ENCODE peak calls at places on chromosomes 2 and 18, in four cellular contexts. One of them, this sample, is unnamed.
A peak's percentile ranks its signal among the peaks of the same experiment; 100 is the strongest.

GRCh38 chr18:69558088-69558487 is 157.4 kb downstream of the DOK6 start:
- DNase-seq in GM12878: no peak
- DNase-seq in astrocyte: no peak
- DNase-seq in fibroblast of lung: no peak
- DNase-seq in this sample: no peak

GRCh38 chr2:207332473-207333212 is 166.9 kb upstream of the KLF7 start:
- DNase-seq in fibroblast of lung: no peak
- DNase-seq in astrocyte: no peak
- DNase-seq in GM12878: no peak
- DNase-seq in this sample: no peak

GRCh38 chr2:190804182-190804795 is 76.3 kb upstream of the GLS start:
- DNase-seq in astrocyte: no peak
- DNase-seq in fibroblast of lung: peak; percentile 21
- DNase-seq in GM12878: no peak
- DNase-seq in this sample: no peak

GRCh38 chr2:148674063-148675020 is 29.8 kb downstream of the EPC2 start:
- DNase-seq in astrocyte: no peak
- DNase-seq in GM12878: no peak
- DNase-seq in fibroblast of lung: peak; percentile 37
- DNase-seq in this sample: peak; percentile 62

GRCh38 chr2:96214554-96214953 is 5.9 kb upstream of the STARD7 start:
- DNase-seq in fibroblast of lung: no peak
- DNase-seq in astrocyte: no peak
- DNase-seq in GM12878: no peak
- DNase-seq in this sample: no peak

GRCh38 chr2:216653931-216654365 is 20.7 kb downstream of the IGFBP2 start:
- DNase-seq in GM12878: no peak
- DNase-seq in astrocyte: no peak
- DNase-seq in fibroblast of lung: peak; percentile 45
- DNase-seq in this sample: no peak

GRCh38 chr18:26813043-26813442 is 52.5 kb downstream of the AQP4 start:
- DNase-seq in GM12878: peak; percentile 16
- DNase-seq in astrocyte: peak; percentile 3
- DNase-seq in fibroblast of lung: peak; percentile 3
- DNase-seq in this sample: peak; percentile 66

GRCh38 chr2:144430722-144431163 is 89.2 kb downstream of the ZEB2 start:
- DNase-seq in GM12878: peak; percentile 38
- DNase-seq in astrocyte: peak; percentile 74
- DNase-seq in fibroblast of lung: peak; percentile 74
- DNase-seq in this sample: no peak

GRCh38 chr2:26429779-26430654 is 28.3 kb downstream of the DRC1 start:
- DNase-seq in GM12878: no peak
- DNase-seq in fibroblast of lung: peak; percentile 16
- DNase-seq in astrocyte: peak; percentile 12
- DNase-seq in this sample: no peak

GRCh38 chr2:239716536-239717318 is 308.4 kb downstream of the NDUFA10 start:
- DNase-seq in fibroblast of lung: no peak
- DNase-seq in GM12878: no peak
- DNase-seq in astrocyte: no peak
- DNase-seq in this sample: no peak

GRCh38 chr18:42925036-42925435 is 190.4 kb downstream of the RIT2 start:
- DNase-seq in GM12878: no peak
- DNase-seq in fibroblast of lung: no peak
- DNase-seq in astrocyte: no peak
- DNase-seq in this sample: no peak

GRCh38 chr18:49135871-49136270 is 185.1 kb upstream of the SMAD7 start:
- DNase-seq in GM12878: no peak
- DNase-seq in astrocyte: peak; percentile 22
- DNase-seq in fibroblast of lung: peak; percentile 34
- DNase-seq in this sample: no peak

GRCh38 chr2:181949047-181949446 is 36.6 kb upstream of the PPP1R1C start:
- DNase-seq in GM12878: no peak
- DNase-seq in fibroblast of lung: peak; percentile 70
- DNase-seq in astrocyte: peak; percentile 60
- DNase-seq in this sample: no peak

GRCh38 chr2:151976945-151977353 is 121.9 kb downstream of the CACNB4 start:
- DNase-seq in astrocyte: no peak
- DNase-seq in fibroblast of lung: no peak
- DNase-seq in GM12878: peak; percentile 40
- DNase-seq in this sample: no peak

GRCh38 chr18:39647627-39648502 is 2082.3 kb upstream of the CELF4 start:
- DNase-seq in GM12878: no peak
- DNase-seq in astrocyte: peak; percentile 93
- DNase-seq in fibroblast of lung: peak; percentile 93
- DNase-seq in this sample: no peak

GRCh38 chr2:234324151-234324550 is 172.7 kb downstream of the ARL4C start:
- DNase-seq in astrocyte: no peak
- DNase-seq in GM12878: no peak
- DNase-seq in fibroblast of lung: no peak
- DNase-seq in this sample: no peak

GRCh38 chr2:160493227-160494028 is at the start of gene RBMS1:
- DNase-seq in astrocyte: peak; percentile 46
- DNase-seq in fibroblast of lung: peak; percentile 68
- DNase-seq in GM12878: no peak
- DNase-seq in this sample: peak; percentile 84

GRCh38 chr2:120988051-120988707 is 252.5 kb downstream of the GLI2 start:
- DNase-seq in astrocyte: no peak
- DNase-seq in GM12878: no peak
- DNase-seq in fibroblast of lung: no peak
- DNase-seq in this sample: no peak

GRCh38 chr2:10497797-10498251 is 49.7 kb upstream of the ODC1 start:
- DNase-seq in astrocyte: peak; percentile 79
- DNase-seq in GM12878: no peak
- DNase-seq in fibroblast of lung: peak; percentile 86
- DNase-seq in this sample: no peak

GRCh38 chr18:1511619-1512311 is 607.1 kb downstream of the ADCYAP1 start:
- DNase-seq in fibroblast of lung: no peak
- DNase-seq in astrocyte: no peak
- DNase-seq in GM12878: no peak
- DNase-seq in this sample: no peak

GRCh38 chr18:1510542-1511179 is 606.0 kb downstream of the ADCYAP1 start:
- DNase-seq in fibroblast of lung: no peak
- DNase-seq in astrocyte: no peak
- DNase-seq in GM12878: no peak
- DNase-seq in this sample: no peak

DNA sequence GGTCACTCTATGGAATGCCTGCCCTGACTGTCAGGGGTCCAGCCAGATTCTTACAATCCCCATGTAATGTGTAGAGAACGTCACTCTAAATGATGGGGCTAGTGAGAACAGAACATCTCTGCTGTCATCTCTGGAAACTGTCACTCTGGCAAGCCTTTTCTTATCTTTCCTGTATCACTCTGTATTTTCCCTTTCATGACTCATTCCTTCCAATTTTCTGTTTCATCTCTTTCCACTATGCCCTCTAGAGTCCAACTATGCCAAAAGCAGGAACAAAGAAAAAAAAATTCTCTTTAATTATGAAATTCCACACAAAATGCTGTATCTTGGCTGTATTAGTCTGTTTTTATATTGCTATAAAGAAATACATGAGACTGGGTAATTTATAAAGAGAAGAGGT is 608.8 kb downstream of the ADCYAP1 start:
- DNase-seq in fibroblast of lung: no peak
- DNase-seq in astrocyte: no peak
- DNase-seq in GM12878: no peak
- DNase-seq in this sample: no peak
- TF ChIP-seq CTCF in fibroblast of lung: no peak
- TF ChIP-seq CTCF in astrocyte: peak; percentile 13
- TF ChIP-seq CTCF in GM12878: no peak
- TF ChIP-seq CTCF in this sample: peak; percentile 9

GRCh38 chr2:175180701-175181103 is 808 bp downstream of the ATP5MC3 start:
- DNase-seq in GM12878: no peak
- DNase-seq in fibroblast of lung: peak; percentile 58
- DNase-seq in astrocyte: peak; percentile 49
- DNase-seq in this sample: no peak

GRCh38 chr2:175181104-175181876 is at the start of gene ATP5MC3:
- DNase-seq in astrocyte: peak; percentile 82
- DNase-seq in GM12878: peak; percentile 91
- DNase-seq in fibroblast of lung: peak; percentile 91
- DNase-seq in this sample: peak; percentile 95

GRCh38 chr2:175183674-175184073 is 2.2 kb upstream of the ATP5MC3 start:
- DNase-seq in astrocyte: no peak
- DNase-seq in GM12878: no peak
- DNase-seq in fibroblast of lung: no peak
- DNase-seq in this sample: no peak

GRCh38 chr2:175176624-175177023 is 4.9 kb downstream of the ATP5MC3 start:
- DNase-seq in fibroblast of lung: no peak
- DNase-seq in GM12878: no peak
- DNase-seq in astrocyte: no peak
- DNase-seq in this sample: no peak

DNA sequence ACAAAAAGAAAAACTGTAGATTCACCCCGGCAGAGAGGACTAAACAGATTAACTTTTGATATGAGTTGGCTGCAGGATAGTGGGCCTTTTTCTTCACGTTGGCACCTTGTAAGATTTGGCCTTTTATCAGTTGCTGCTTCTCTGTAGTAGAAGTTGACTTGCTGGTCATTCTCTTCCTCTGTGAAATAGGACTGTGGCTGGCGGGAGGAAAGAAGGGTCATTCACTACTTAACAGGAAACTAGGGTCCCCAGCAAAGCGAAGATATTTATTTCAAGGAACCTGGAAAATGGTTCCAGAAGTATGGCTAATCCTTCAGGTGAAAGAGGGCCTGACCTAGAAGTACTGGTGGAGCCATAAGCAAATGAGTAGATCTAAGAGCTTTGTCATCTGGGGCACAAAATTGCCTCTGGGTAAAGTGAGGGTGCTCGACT is 383 bp upstream of the ATP5MC3 start:
- DNase-seq in GM12878: no peak
- DNase-seq in fibroblast of lung: no peak
- DNase-seq in astrocyte: no peak
- DNase-seq in this sample: no peak
- H3K9ac ChIP-seq in GM12878: peak overlapping the region; percentile 80
- H3K9ac ChIP-seq in fibroblast of lung: no peak overlapping the region
- H3K9ac ChIP-seq in astrocyte: peak overlapping the region; percentile 96
- H3K9ac ChIP-seq in this sample: no peak overlapping the region

DNA sequence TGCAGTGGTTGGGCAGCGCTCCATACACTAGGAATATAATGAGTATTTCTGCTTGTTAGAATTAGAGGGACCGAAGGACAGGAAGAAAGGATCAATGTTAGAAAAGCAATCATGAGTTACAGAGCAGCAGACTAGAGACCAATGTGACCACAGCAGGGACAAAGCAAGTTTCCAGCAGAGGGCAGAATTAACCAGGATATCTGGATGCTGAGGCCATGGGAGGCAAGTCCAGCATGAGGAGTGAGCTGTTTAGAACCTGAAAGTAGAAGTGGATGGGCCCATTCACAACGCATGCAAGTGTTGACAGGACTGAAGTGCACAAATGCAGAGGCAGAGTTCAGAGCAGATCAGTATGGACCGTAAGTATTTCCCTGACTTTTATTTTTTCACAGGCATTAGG is 910.4 kb upstream of the GYPC start:
- DNase-seq in astrocyte: no peak
- DNase-seq in GM12878: peak; percentile 11
- DNase-seq in fibroblast of lung: no peak
- DNase-seq in this sample: peak; percentile 83
- TF ChIP-seq CTCF in astrocyte: peak; percentile 15
- TF ChIP-seq CTCF in GM12878: no peak
- TF ChIP-seq CTCF in fibroblast of lung: no peak
- TF ChIP-seq CTCF in this sample: peak; percentile 70

GRCh38 chr2:102107741-102108070 is 34.8 kb upstream of the IL1R1 start:
- DNase-seq in GM12878: peak; percentile 33
- DNase-seq in fibroblast of lung: peak; percentile 82
- DNase-seq in astrocyte: peak; percentile 80
- DNase-seq in this sample: no peak
- H3K9ac ChIP-seq in GM12878: no peak overlapping the region
- H3K9ac ChIP-seq in fibroblast of lung: no peak overlapping the region
- H3K9ac ChIP-seq in astrocyte: no peak overlapping the region
- H3K9ac ChIP-seq in this sample: no peak overlapping the region

GRCh38 chr2:100992262-100992661 is 9.8 kb upstream of the RPL31 start:
- DNase-seq in GM12878: no peak
- DNase-seq in fibroblast of lung: no peak
- DNase-seq in astrocyte: no peak
- DNase-seq in this sample: no peak
- TF ChIP-seq CTCF in GM12878: no peak
- TF ChIP-seq CTCF in fibroblast of lung: no peak
- TF ChIP-seq CTCF in astrocyte: no peak
- TF ChIP-seq CTCF in this sample: no peak

DNA sequence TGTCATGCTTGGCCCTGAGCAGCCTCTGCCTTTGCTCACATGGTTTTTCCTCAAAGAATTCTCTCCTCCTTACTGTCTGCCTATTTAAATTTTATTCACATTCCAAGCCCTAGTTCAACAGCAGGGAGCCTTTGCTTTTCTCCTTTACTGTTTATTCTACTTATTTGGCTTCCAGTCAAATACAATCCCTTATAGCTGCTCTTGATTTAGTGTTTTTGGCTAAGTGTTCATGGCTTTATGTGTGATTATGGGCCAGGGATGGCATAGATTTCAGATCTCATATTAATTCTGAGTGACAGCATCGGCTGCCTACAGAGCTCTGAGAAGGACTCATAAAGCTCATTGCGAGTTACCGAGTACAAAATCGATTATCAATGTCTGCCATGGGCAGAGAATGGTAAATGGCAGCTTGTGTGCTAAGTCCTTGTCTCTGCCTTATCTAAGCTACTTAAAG is 106.7 kb downstream of the METTL8 start:
- DNase-seq in astrocyte: no peak
- DNase-seq in fibroblast of lung: peak; percentile 17
- DNase-seq in GM12878: no peak
- DNase-seq in this sample: no peak
- H3K9ac ChIP-seq in astrocyte: no peak overlapping the region
- H3K9ac ChIP-seq in fibroblast of lung: no peak overlapping the region
- H3K9ac ChIP-seq in GM12878: peak overlapping the region; percentile 19
- H3K9ac ChIP-seq in this sample: no peak overlapping the region

DNA sequence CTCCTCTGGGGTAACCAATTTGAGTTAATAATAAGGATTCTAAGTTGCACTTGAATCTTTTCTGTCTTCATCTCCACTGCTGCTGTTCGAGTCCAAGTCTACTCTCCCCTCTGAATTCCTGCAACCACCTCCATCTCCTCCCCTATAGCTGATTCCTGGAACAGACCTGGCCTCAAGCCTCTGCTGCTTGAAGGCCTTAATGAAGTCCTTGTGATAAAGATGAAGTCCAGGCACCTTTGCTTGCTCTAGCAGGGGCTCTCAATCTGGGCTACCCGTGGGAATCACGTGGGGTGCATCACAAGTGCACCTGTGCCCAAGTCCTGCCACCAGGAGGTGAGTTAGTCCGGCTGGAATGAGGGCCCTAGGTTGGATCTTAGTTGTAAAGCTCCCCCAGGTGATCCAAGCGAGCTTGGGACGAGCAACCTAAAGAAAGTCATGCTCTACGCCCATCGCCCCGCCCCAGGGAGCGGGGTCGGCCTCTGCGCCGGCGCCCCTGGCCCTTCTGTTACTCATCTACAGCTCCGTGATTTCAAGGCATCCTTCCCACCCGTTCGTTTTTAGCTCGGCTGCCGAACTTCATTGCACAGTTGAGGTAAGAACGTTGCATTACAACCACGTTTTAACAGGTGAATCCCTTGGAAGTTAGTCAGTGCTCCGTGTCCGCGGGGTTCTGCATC is 905 bp upstream of the IAH1 start:
- DNase-seq in astrocyte: no peak
- DNase-seq in fibroblast of lung: no peak
- DNase-seq in GM12878: no peak
- DNase-seq in this sample: peak; percentile 31
- TF ChIP-seq CTCF in astrocyte: no peak
- TF ChIP-seq CTCF in fibroblast of lung: no peak
- TF ChIP-seq CTCF in GM12878: peak; percentile 40
- TF ChIP-seq CTCF in this sample: no peak